ENCODE peak calls at places on chromosomes 2 and 18, in five cellular contexts. One of them, this sample, is unnamed.

GRCh38 chr2:175111200-175111657 is 56.8 kb downstream of the ATF2 start:
- DNase-seq in pancreas: no peak
- DNase-seq in IMR-90: peak; percentile 49
- DNase-seq in WERI-Rb-1: no peak
- DNase-seq in CD8-positive, alpha-beta T cell: no peak
- DNase-seq in this sample: no peak

GRCh38 chr2:12005886-12006681 is 259.7 kb downstream of the LPIN1 start:
- DNase-seq in pancreas: peak; percentile 69
- DNase-seq in IMR-90: no peak
- DNase-seq in WERI-Rb-1: no peak
- DNase-seq in CD8-positive, alpha-beta T cell: peak; percentile 59
- DNase-seq in this sample: no peak

GRCh38 chr2:207330912-207331311 is 165.2 kb upstream of the KLF7 start:
- DNase-seq in pancreas: no peak
- DNase-seq in IMR-90: peak; percentile 97
- DNase-seq in WERI-Rb-1: no peak
- DNase-seq in CD8-positive, alpha-beta T cell: no peak
- DNase-seq in this sample: peak; percentile 64

GRCh38 chr2:33762636-33763035 is 163.5 kb upstream of the FAM98A start:
- DNase-seq in pancreas: no peak
- DNase-seq in IMR-90: no peak
- DNase-seq in WERI-Rb-1: no peak
- DNase-seq in CD8-positive, alpha-beta T cell: no peak
- DNase-seq in this sample: no peak

GRCh38 chr2:113133696-113134558 is 6.5 kb downstream of the IL1RN start:
- DNase-seq in pancreas: no peak
- DNase-seq in IMR-90: no peak
- DNase-seq in WERI-Rb-1: no peak
- DNase-seq in CD8-positive, alpha-beta T cell: no peak
- DNase-seq in this sample: no peak

GRCh38 chr18:54736981-54737380 is 91.3 kb upstream of the RAB27B start:
- DNase-seq in pancreas: no peak
- DNase-seq in IMR-90: peak; percentile 60
- DNase-seq in WERI-Rb-1: no peak
- DNase-seq in CD8-positive, alpha-beta T cell: no peak
- DNase-seq in this sample: no peak

GRCh38 chr2:190722061-190722759 is 73.3 kb downstream of the NAB1 start:
- DNase-seq in pancreas: no peak
- DNase-seq in IMR-90: no peak
- DNase-seq in WERI-Rb-1: no peak
- DNase-seq in CD8-positive, alpha-beta T cell: no peak
- DNase-seq in this sample: no peak

GRCh38 chr2:96100893-96101304 is 15.5 kb downstream of the ADRA2B start:
- DNase-seq in pancreas: no peak
- DNase-seq in IMR-90: no peak
- DNase-seq in WERI-Rb-1: peak; percentile 3
- DNase-seq in CD8-positive, alpha-beta T cell: peak; percentile 2
- DNase-seq in this sample: no peak

GRCh38 chr2:72953976-72954375 is 36.7 kb downstream of the EMX1 start:
- DNase-seq in pancreas: no peak
- DNase-seq in IMR-90: no peak
- DNase-seq in WERI-Rb-1: no peak
- DNase-seq in CD8-positive, alpha-beta T cell: peak; percentile 12
- DNase-seq in this sample: no peak

GRCh38 chr2:127537142-127537541 is 1.7 kb downstream of the MYO7B start:
- DNase-seq in pancreas: no peak
- DNase-seq in IMR-90: no peak
- DNase-seq in WERI-Rb-1: no peak
- DNase-seq in CD8-positive, alpha-beta T cell: no peak
- DNase-seq in this sample: no peak

GRCh38 chr2:159797468-159798375 is at the start of gene CD302:
- DNase-seq in pancreas: peak; percentile 68
- DNase-seq in IMR-90: peak; percentile 45
- DNase-seq in WERI-Rb-1: peak; percentile 74
- DNase-seq in CD8-positive, alpha-beta T cell: peak; percentile 28
- DNase-seq in this sample: peak; percentile 39

GRCh38 chr2:61471905-61472805 is 1.3 kb upstream of the USP34 start:
- DNase-seq in pancreas: no peak
- DNase-seq in IMR-90: peak; percentile 29
- DNase-seq in WERI-Rb-1: no peak
- DNase-seq in CD8-positive, alpha-beta T cell: no peak
- DNase-seq in this sample: no peak

GRCh38 chr18:51425475-51425874 is 228.0 kb upstream of the MEX3C start:
- DNase-seq in pancreas: no peak
- DNase-seq in IMR-90: no peak
- DNase-seq in WERI-Rb-1: no peak
- DNase-seq in CD8-positive, alpha-beta T cell: no peak
- DNase-seq in this sample: no peak

GRCh38 chr2:186903183-186903582 is 54.2 kb upstream of the ZSWIM2 start:
- DNase-seq in pancreas: no peak
- DNase-seq in IMR-90: no peak
- DNase-seq in WERI-Rb-1: no peak
- DNase-seq in CD8-positive, alpha-beta T cell: no peak
- DNase-seq in this sample: no peak

GRCh38 chr2:239793851-239794250 is 231.3 kb downstream of the NDUFA10 start:
- DNase-seq in pancreas: no peak
- DNase-seq in IMR-90: no peak
- DNase-seq in WERI-Rb-1: no peak
- DNase-seq in CD8-positive, alpha-beta T cell: no peak
- DNase-seq in this sample: peak; percentile 2

GRCh38 chr2:50438293-50438692 is 593.6 kb downstream of the NRXN1 start:
- DNase-seq in pancreas: no peak
- DNase-seq in IMR-90: no peak
- DNase-seq in WERI-Rb-1: no peak
- DNase-seq in CD8-positive, alpha-beta T cell: no peak
- DNase-seq in this sample: no peak

GRCh38 chr2:16429002-16429401 is 236.6 kb downstream of the CYRIA start:
- DNase-seq in pancreas: no peak
- DNase-seq in IMR-90: no peak
- DNase-seq in WERI-Rb-1: no peak
- DNase-seq in CD8-positive, alpha-beta T cell: no peak
- DNase-seq in this sample: no peak

GRCh38 chr2:42792583-42793313 is at the start of gene HAAO:
- DNase-seq in pancreas: peak; percentile 90
- DNase-seq in IMR-90: no peak
- DNase-seq in WERI-Rb-1: no peak
- DNase-seq in CD8-positive, alpha-beta T cell: peak; percentile 13
- DNase-seq in this sample: no peak

GRCh38 chr2:96531872-96532505 is 4.6 kb upstream of the ARID5A start:
- DNase-seq in pancreas: peak; percentile 86
- DNase-seq in IMR-90: peak; percentile 99
- DNase-seq in WERI-Rb-1: peak; percentile 83
- DNase-seq in CD8-positive, alpha-beta T cell: peak; percentile 90
- DNase-seq in this sample: no peak

GRCh38 chr2:169768262-169768995 is 30.2 kb upstream of the SSB start:
- DNase-seq in pancreas: peak; percentile 27
- DNase-seq in IMR-90: no peak
- DNase-seq in WERI-Rb-1: no peak
- DNase-seq in CD8-positive, alpha-beta T cell: peak; percentile 43
- DNase-seq in this sample: no peak

GRCh38 chr2:17495590-17495989 is 22.6 kb downstream of the RAD51AP2 start:
- DNase-seq in pancreas: no peak
- DNase-seq in IMR-90: no peak
- DNase-seq in WERI-Rb-1: no peak
- DNase-seq in CD8-positive, alpha-beta T cell: no peak
- DNase-seq in this sample: no peak

GRCh38 chr2:230905448-230906430 is 19.3 kb downstream of the GPR55 start:
- DNase-seq in pancreas: no peak
- DNase-seq in IMR-90: peak; percentile 44
- DNase-seq in WERI-Rb-1: no peak
- DNase-seq in CD8-positive, alpha-beta T cell: peak; percentile 84
- DNase-seq in this sample: peak; percentile 18

GRCh38 chr18:2147424-2147823 is 423.9 kb downstream of the METTL4 start:
- DNase-seq in pancreas: no peak
- DNase-seq in IMR-90: no peak
- DNase-seq in WERI-Rb-1: no peak
- DNase-seq in CD8-positive, alpha-beta T cell: no peak
- DNase-seq in this sample: no peak

GRCh38 chr2:134241911-134242310 is 12.0 kb upstream of the MGAT5 start:
- DNase-seq in pancreas: no peak
- DNase-seq in IMR-90: no peak
- DNase-seq in WERI-Rb-1: no peak
- DNase-seq in CD8-positive, alpha-beta T cell: no peak
- DNase-seq in this sample: no peak

GRCh38 chr2:236939751-236940229 is 145.9 kb upstream of the COPS8 start:
- DNase-seq in pancreas: no peak
- DNase-seq in IMR-90: no peak
- DNase-seq in WERI-Rb-1: peak; percentile 84
- DNase-seq in CD8-positive, alpha-beta T cell: no peak
- DNase-seq in this sample: peak; percentile 57

GRCh38 chr18:56085561-56085960 is 497.6 kb upstream of the TCF4 start:
- DNase-seq in pancreas: no peak
- DNase-seq in IMR-90: peak; percentile 86
- DNase-seq in WERI-Rb-1: no peak
- DNase-seq in CD8-positive, alpha-beta T cell: no peak
- DNase-seq in this sample: no peak

GRCh38 chr2:162716122-162716521 is 122.4 kb downstream of the KCNH7 start:
- DNase-seq in pancreas: no peak
- DNase-seq in IMR-90: no peak
- DNase-seq in WERI-Rb-1: no peak
- DNase-seq in CD8-positive, alpha-beta T cell: no peak
- DNase-seq in this sample: no peak

GRCh38 chr2:162706770-162707169 is 131.8 kb downstream of the KCNH7 start:
- DNase-seq in pancreas: no peak
- DNase-seq in IMR-90: no peak
- DNase-seq in WERI-Rb-1: no peak
- DNase-seq in CD8-positive, alpha-beta T cell: no peak
- DNase-seq in this sample: no peak

GRCh38 chr2:162711832-162712540 is 126.6 kb downstream of the KCNH7 start:
- DNase-seq in pancreas: no peak
- DNase-seq in IMR-90: no peak
- DNase-seq in WERI-Rb-1: no peak
- DNase-seq in CD8-positive, alpha-beta T cell: no peak
- DNase-seq in this sample: no peak

GRCh38 chr2:162710282-162710891 is 128.2 kb downstream of the KCNH7 start:
- DNase-seq in pancreas: peak; percentile 52
- DNase-seq in IMR-90: no peak
- DNase-seq in WERI-Rb-1: no peak
- DNase-seq in CD8-positive, alpha-beta T cell: no peak
- DNase-seq in this sample: no peak

DNA sequence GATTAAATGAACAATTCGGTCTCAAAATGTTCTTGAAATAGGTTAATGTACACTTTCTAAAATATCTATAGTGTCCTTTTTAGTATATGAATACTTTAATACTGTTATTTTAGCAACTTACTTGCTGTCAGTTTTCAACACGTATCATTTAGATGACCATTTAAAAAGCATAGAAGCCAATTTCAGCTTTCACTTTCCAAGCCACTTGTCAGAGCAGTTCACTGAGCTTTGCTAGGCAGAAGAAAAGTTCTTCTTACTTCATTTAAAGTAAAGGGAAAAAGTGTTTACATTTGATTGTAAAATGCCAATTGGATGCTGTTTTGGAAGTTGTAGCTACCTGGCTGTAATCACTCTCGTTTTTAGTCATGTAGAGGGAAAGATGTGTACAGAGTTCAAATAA is 126.0 kb downstream of the KCNH7 start:
- DNase-seq in pancreas: no peak
- DNase-seq in IMR-90: no peak
- DNase-seq in WERI-Rb-1: no peak
- DNase-seq in CD8-positive, alpha-beta T cell: no peak
- DNase-seq in this sample: no peak
- H3K4me3 ChIP-seq in pancreas: peak overlapping the region; percentile 5
- H3K4me3 ChIP-seq in IMR-90: no peak overlapping the region
- H3K4me3 ChIP-seq in WERI-Rb-1: no peak overlapping the region
- H3K4me3 ChIP-seq in CD8-positive, alpha-beta T cell: no peak overlapping the region
- H3K4me3 ChIP-seq in this sample: no peak overlapping the region

GRCh38 chr18:36595818-36596215 is 233.0 kb downstream of the TPGS2 start:
- DNase-seq in pancreas: no peak
- DNase-seq in IMR-90: no peak
- DNase-seq in WERI-Rb-1: no peak
- DNase-seq in CD8-positive, alpha-beta T cell: no peak
- DNase-seq in this sample: no peak
- TF ChIP-seq CTCF in pancreas: no peak
- TF ChIP-seq CTCF in IMR-90: no peak
- TF ChIP-seq CTCF in WERI-Rb-1: no peak
- TF ChIP-seq CTCF in CD8-positive, alpha-beta T cell: no peak
- TF ChIP-seq CTCF in this sample: no peak

DNA sequence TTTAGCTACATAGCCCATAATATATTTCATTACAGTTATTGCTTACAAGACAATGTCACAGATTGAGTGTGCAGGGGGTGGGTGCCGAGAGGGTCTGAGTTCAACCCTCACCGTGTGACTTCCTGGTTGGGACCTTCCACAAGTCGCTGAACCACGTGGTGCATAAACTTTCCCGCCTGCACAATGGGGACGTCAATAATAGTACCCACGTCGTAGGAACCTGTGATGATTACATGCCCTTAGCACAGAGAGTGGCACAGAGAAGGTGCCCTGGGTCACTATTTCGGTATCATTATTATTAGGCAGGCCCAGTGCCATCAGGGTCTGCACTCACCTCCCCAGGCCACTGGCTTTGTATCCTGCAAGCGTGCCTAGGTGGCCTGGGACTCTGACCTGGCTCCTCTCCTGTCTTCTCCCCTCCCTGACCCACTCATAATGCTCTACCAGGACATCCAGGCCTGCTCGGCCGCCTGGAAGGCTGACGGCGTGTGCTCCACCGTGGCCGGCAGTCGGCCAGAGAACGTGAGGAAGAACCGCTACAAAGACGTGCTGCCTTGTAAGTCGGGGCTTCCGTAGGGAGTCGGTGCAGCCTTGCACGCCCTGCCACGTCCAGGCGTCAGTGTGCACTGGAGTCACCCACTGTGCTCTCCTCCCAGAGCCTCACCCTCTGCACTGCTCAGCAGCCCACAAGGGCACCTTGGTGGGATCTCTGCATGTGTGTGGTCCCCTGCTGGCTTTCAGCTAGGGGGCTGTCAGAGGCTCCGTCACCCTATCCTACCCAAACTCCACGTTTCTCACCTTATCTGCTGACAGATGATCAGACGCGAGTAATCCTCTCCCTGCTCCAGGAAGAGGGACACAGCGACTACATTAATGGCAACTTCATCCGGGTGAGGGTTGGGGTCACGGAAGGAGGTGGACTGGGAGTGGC is 2.8 kb downstream of the PTPN18 start:
- DNase-seq in pancreas: no peak
- DNase-seq in IMR-90: no peak
- DNase-seq in WERI-Rb-1: no peak
- DNase-seq in CD8-positive, alpha-beta T cell: no peak
- DNase-seq in this sample: no peak
- H3K27me3 ChIP-seq in pancreas: no peaks in the 10 kb centered on the region
- H3K27me3 ChIP-seq in IMR-90: no peaks in the 10 kb centered on the region
- H3K27me3 ChIP-seq in WERI-Rb-1: no peaks in the 10 kb centered on the region
- H3K27me3 ChIP-seq in CD8-positive, alpha-beta T cell: no peaks in the 10 kb centered on the region
- H3K27me3 ChIP-seq in this sample: no peaks in the 10 kb centered on the region

GRCh38 chr2:173990970-173991819 is 26.0 kb upstream of the SP3 start:
- DNase-seq in pancreas: peak; percentile 73
- DNase-seq in IMR-90: peak; percentile 89
- DNase-seq in WERI-Rb-1: no peak
- DNase-seq in CD8-positive, alpha-beta T cell: no peak
- DNase-seq in this sample: peak; percentile 28

GRCh38 chr2:173989886-173990744 is 24.9 kb upstream of the SP3 start:
- DNase-seq in pancreas: no peak
- DNase-seq in IMR-90: no peak
- DNase-seq in WERI-Rb-1: no peak
- DNase-seq in CD8-positive, alpha-beta T cell: no peak
- DNase-seq in this sample: no peak

GRCh38 chr2:173989160-173989885 is 24.1 kb upstream of the SP3 start:
- DNase-seq in pancreas: no peak
- DNase-seq in IMR-90: no peak
- DNase-seq in WERI-Rb-1: no peak
- DNase-seq in CD8-positive, alpha-beta T cell: no peak
- DNase-seq in this sample: no peak

GRCh38 chr2:173996766-173997165 is 31.6 kb upstream of the SP3 start:
- DNase-seq in pancreas: no peak
- DNase-seq in IMR-90: no peak
- DNase-seq in WERI-Rb-1: no peak
- DNase-seq in CD8-positive, alpha-beta T cell: no peak
- DNase-seq in this sample: no peak

GRCh38 chr2:173991857-173992588 is 26.9 kb upstream of the SP3 start:
- DNase-seq in pancreas: no peak
- DNase-seq in IMR-90: peak; percentile 25
- DNase-seq in WERI-Rb-1: no peak
- DNase-seq in CD8-positive, alpha-beta T cell: no peak
- DNase-seq in this sample: peak; percentile 58
- H3K4me3 ChIP-seq in pancreas: no peak overlapping the region
- H3K4me3 ChIP-seq in IMR-90: no peak overlapping the region
- H3K4me3 ChIP-seq in WERI-Rb-1: no peak overlapping the region
- H3K4me3 ChIP-seq in CD8-positive, alpha-beta T cell: no peak overlapping the region
- H3K4me3 ChIP-seq in this sample: peak overlapping the region; percentile 14

This sample was measured in BE2C.